ENCODE peak calls at places on chromosome 1, in four cellular contexts. T is HCT116; J is heart right ventricle; N is CD8-positive, alpha-beta T cell. E is an unnamed sample.

GRCh38 chr1:184888505-184888904 is 85.8 kb downstream of the NIBAN1 start:
- DNase-seq in T (peak; percentile 13), N (no peak), J (no peak), E (no peak)

GRCh38 chr1:153548722-153549695 is at the start of gene S100A3:
- DNase-seq in N (no peak), T (no peak), J (peak; percentile 83), E (peak; percentile 45)

GRCh38 chr1:166174108-166174507 is 7.3 kb upstream of the FAM78B start:
- DNase-seq in T (no peak), J (peak; percentile 60), N (no peak), E (no peak)

GRCh38 chr1:228667224-228667623 is 68.1 kb upstream of the RHOU start:
- DNase-seq in T (no peak), N (no peak), J (no peak), E (no peak)

GRCh38 chr1:213381572-213382084 is 330.6 kb downstream of the RPS6KC1 start:
- DNase-seq in J (peak; percentile 43), N (no peak), T (no peak), E (no peak)

GRCh38 chr1:56799605-56800398 is 19.4 kb downstream of the FYB2 start:
- DNase-seq in J (no peak), N (no peak), T (no peak), E (no peak)

GRCh38 chr1:17874231-17874630 is 119.1 kb downstream of the ACTL8 start:
- DNase-seq in T (no peak), J (no peak), N (no peak), E (no peak)

GRCh38 chr1:16122361-16122881 is 33.4 kb downstream of the EPHA2 start:
- DNase-seq in T (no peak), J (no peak), N (no peak), E (peak; percentile 45)

GRCh38 chr1:169100208-169100882 is 6.1 kb upstream of the ATP1B1 start:
- DNase-seq in N (no peak), T (no peak), J (no peak), E (no peak)

GRCh38 chr1:80542231-80542630 is 1258.5 kb upstream of the ADGRL2 start:
- DNase-seq in T (no peak), J (no peak), N (no peak), E (no peak)

GRCh38 chr1:2130871-2131289 is 63.7 kb downstream of the FAAP20 start:
- DNase-seq in N (no peak), J (no peak), T (no peak), E (peak; percentile 77)

GRCh38 chr1:68745006-68745405 is 248.1 kb upstream of the DEPDC1 start:
- DNase-seq in T (no peak), N (no peak), J (no peak), E (no peak)

GRCh38 chr1:31764307-31765040 is at the start of gene ADGRB2:
- DNase-seq in T (no peak), N (no peak), J (no peak), E (no peak)
- TF ChIP-seq CTCF in T (no peak), N (no peak), J (peak; percentile 18), E (no peak)

GRCh38 chr1:24124980-24125379 is 13.0 kb upstream of the MYOM3 start:
- DNase-seq in T (no peak), J (no peak), N (no peak), E (no peak)
- H3K9me3 ChIP-seq in T (no peaks in the 10 kb centered on the region), J (no peaks in the 10 kb centered on the region), N (no peaks in the 10 kb centered on the region), E (peaks cover 1% of the 10 kb centered on the region)

DNA sequence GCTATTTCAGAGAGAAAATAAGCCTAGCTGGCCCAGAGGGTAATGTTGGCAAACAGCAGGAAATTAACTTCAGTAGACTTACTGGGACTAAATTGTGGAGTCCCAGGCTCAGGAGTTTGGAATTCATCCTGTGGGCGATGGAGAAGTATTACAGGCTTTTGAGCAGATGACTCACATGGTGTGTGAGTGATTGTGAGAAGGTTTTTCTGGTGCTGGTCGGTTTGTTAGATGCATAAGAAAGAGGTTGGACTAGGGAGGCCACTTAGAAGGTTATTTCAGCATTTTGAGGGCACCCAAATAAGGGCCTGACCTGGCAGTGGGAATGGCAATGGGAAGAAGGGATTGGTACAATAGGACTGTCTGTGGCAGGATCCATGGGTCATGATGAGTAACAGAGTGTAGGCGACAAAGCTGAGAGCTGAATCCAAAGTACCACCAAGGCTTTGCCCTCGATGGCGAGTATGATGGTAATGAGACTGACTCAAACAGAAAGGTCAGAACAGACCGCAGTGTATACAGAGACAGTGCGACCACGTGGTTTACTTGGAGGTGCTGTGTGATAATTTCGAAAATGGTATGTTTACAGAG is 69.2 kb upstream of the KIF26B start:
- DNase-seq in T (peak; percentile 43), N (no peak), J (no peak), E (no peak)
- TF ChIP-seq CTCF in T (peak; percentile 19), N (no peak), J (no peak), E (no peak)

DNA sequence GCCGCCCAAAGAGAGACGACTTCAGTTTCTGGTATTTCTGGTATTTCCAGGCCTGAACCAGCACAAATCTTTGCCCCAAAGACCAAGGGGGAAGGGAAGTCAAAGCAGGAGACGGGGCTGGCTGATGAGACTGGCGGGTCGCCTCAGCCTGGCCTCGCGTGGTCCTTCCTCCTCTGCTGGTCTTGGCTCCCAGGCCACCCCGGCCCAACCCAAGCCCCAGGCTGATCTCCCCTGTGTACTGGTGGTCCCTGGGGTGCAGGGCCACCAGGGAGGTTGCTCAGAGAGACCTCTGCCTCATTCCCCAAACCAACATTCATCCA is 19.9 kb downstream of the WNT4 start:
- DNase-seq in N (no peak), J (no peak), T (no peak), E (no peak)
- H3K9me3 ChIP-seq in N (no peaks in the 10 kb centered on the region), J (no peaks in the 10 kb centered on the region), T (no peaks in the 10 kb centered on the region), E (no peaks in the 10 kb centered on the region)

DNA sequence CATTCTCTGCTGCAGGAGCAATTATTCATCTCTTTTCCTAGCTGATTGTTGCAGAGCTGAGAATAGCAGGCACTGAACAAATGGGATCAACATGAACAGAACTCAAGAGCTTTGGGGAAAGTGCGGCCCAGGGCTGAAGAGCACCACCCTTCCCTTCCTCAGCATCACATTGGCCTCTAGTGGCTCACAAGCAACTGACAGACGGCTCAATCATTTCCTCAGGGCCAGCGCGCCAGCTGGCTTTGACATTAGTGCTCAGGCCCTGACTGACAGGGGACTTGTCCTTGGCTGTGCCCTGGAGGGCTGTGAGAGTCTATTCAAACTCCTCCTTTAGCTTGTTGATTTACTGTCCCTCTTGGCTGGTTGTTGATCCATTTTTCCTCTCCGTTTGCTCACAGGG is 295.4 kb downstream of the HLX start:
- DNase-seq in J (peak; percentile 82), T (no peak), N (no peak), E (no peak)
- TF ChIP-seq CTCF in J (peak; percentile 69), T (no peak), N (no peak), E (peak; percentile 18)

GRCh38 chr1:31416101-31416736 is 3.2 kb downstream of the SERINC2 start:
- DNase-seq in J (no peak), N (no peak), T (no peak), E (no peak)
- H3K9me3 ChIP-seq in J (no peaks in the 10 kb centered on the region), N (no peaks in the 10 kb centered on the region), T (no peaks in the 10 kb centered on the region), E (no peaks in the 10 kb centered on the region)

DNA sequence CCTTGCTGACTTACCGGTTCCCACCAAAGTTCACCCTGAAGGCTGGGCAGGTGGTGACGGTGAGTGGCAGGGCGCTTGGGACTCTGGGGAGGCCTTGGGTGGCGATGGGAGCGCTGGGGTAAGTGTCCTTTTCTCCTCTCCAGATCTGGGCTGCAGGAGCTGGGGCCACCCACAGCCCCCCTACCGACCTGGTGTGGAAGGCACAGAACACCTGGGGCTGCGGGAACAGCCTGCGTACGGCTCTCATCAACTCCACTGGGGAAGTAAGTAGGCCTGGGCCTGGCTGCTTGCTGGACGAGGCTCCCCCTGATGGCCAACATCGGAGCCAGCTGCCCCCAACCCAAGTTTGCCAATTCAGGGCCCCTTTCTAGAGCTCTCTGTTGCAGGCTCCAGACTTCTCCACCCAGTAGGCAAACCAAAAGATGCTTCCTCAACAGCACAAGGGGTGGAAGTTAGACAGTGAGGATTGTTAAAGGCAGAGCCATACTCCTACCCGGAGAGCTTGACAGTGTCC is 16.4 kb upstream of the SEMA4A start:
- DNase-seq in J (no peak), N (no peak), T (no peak), E (no peak)
- TF ChIP-seq CTCF in J (peak; percentile 13), N (no peak), T (peak; percentile 26), E (no peak)

GRCh38 chr1:234047113-234047512 is 142.6 kb downstream of the SLC35F3 start:
- DNase-seq in J (no peak), N (no peak), T (no peak), E (no peak)
- H3K9me3 ChIP-seq in J (no peaks in the 10 kb centered on the region), N (no peaks in the 10 kb centered on the region), T (no peaks in the 10 kb centered on the region), E (no peaks in the 10 kb centered on the region)